ENCODE peak calls at places on chromosomes 4 and X, in six cellular contexts. Q is CD4-positive, alpha-beta T cell; V is neuronal stem cell; H is AG04450; Z is CD8-positive, alpha-beta T cell; N is dorsolateral prefrontal cortex. T is an unnamed sample.

GRCh38 chrX:16826207-16826606 is 39.9 kb downstream of the TXLNG start:
- DNase-seq in N (no peak), Z (no peak), V (no peak), H (no peak), Q (no peak), T (no peak)

GRCh38 chr4:150582101-150582565 is at the start of gene MAB21L2:
- DNase-seq in N (no peak), Z (no peak), H (no peak), V (peak; percentile 27), Q (no peak), T (no peak)

GRCh38 chrX:4239650-4240540 is 526.4 kb upstream of the PRKX start:
- DNase-seq in H (no peak), Z (no peak), N (no peak), Q (no peak), V (no peak), T (no peak)

GRCh38 chr4:144873591-144873990 is 224.4 kb downstream of the ANAPC10 start:
- DNase-seq in V (no peak), Z (no peak), H (no peak), N (no peak), Q (no peak), T (no peak)

GRCh38 chrX:53412441-53412840 is 10.0 kb downstream of the SMC1A start:
- DNase-seq in Q (no peak), H (no peak), Z (no peak), V (no peak), N (no peak), T (no peak)

GRCh38 chrX:22323541-22323940 is 50.8 kb downstream of the CBLL2 start:
- DNase-seq in V (no peak), H (peak; percentile 29), Z (no peak), Q (no peak), N (no peak), T (no peak)

GRCh38 chr4:150849016-150849415 is 166.1 kb downstream of the LRBA start:
- DNase-seq in N (no peak), Z (no peak), Q (no peak), V (no peak), H (no peak), T (no peak)

GRCh38 chr4:174528226-174528625 is 5.9 kb upstream of the HPGD start:
- DNase-seq in V (no peak), H (no peak), Q (no peak), N (no peak), Z (no peak), T (no peak)

GRCh38 chrX:73903941-73904340 is 340.9 kb downstream of the CHIC1 start:
- DNase-seq in N (no peak), V (no peak), H (no peak), Q (no peak), Z (no peak), T (no peak)

GRCh38 chr4:73450398-73451004 is 14.5 kb downstream of the AFP start:
- DNase-seq in Q (no peak), H (peak; percentile 60), Z (no peak), V (no peak), N (no peak), T (no peak)

GRCh38 chrX:9897761-9898161 is 69.4 kb upstream of the CLDN34 start:
- DNase-seq in N (no peak), Q (no peak), H (peak; percentile 88), V (no peak), Z (no peak), T (no peak)

GRCh38 chr4:146648384-146648783 is 9.7 kb downstream of the POU4F2 start:
- DNase-seq in V (no peak), Q (no peak), Z (no peak), N (no peak), H (no peak), T (no peak)

GRCh38 chr4:113835005-113835404 is 73.5 kb upstream of the CAMK2D start:
- DNase-seq in N (no peak), Z (no peak), V (no peak), H (no peak), Q (no peak), T (no peak)

GRCh38 chrX:103861200-103861599 is 29.1 kb upstream of the RAB9B start:
- DNase-seq in H (no peak), N (no peak), Q (no peak), Z (no peak), V (no peak), T (no peak)

GRCh38 chr4:172055498-172055897 is 242.3 kb downstream of the GALNTL6 start:
- DNase-seq in Z (no peak), N (no peak), V (no peak), Q (no peak), H (no peak), T (no peak)

GRCh38 chrX:24479924-24480722 is 15.0 kb downstream of the PDK3 start:
- DNase-seq in V (no peak), H (no peak), Z (peak; percentile 77), Q (peak; percentile 52), N (no peak), T (peak; percentile 3)

GRCh38 chr4:139076016-139076744 is 60.6 kb downstream of the NOCT start:
- DNase-seq in Z (no peak), H (no peak), V (no peak), Q (no peak), N (no peak), T (no peak)

GRCh38 chrX:18010251-18010650 is 149.2 kb upstream of the RAI2 start:
- DNase-seq in H (no peak), Q (no peak), Z (no peak), N (no peak), V (no peak), T (no peak)

GRCh38 chr4:70838400-70838971 is 1.2 kb downstream of the GRSF1 start:
- DNase-seq in Z (no peak), Q (no peak), H (no peak), N (no peak), V (no peak), T (no peak)

GRCh38 chrX:119009071-119009470 is 34.7 kb downstream of the LONRF3 start:
- DNase-seq in H (no peak), V (no peak), Q (no peak), Z (no peak), N (no peak), T (no peak)

GRCh38 chr4:7275067-7275466 is 82.7 kb downstream of the SORCS2 start:
- DNase-seq in Z (no peak), N (no peak), V (no peak), H (no peak), Q (no peak), T (no peak)

GRCh38 chrX:22389544-22390243 is 117.0 kb downstream of the CBLL2 start:
- DNase-seq in H (peak; percentile 30), V (no peak), Q (no peak), Z (no peak), N (no peak), T (no peak)

GRCh38 chrX:17735396-17735795 is 1.9 kb upstream of the SCML1 start:
- DNase-seq in N (no peak), H (no peak), V (no peak), Q (no peak), Z (no peak), T (no peak)

GRCh38 chrX:68708503-68709290 is 61.2 kb downstream of the STARD8 start:
- DNase-seq in Z (no peak), N (no peak), Q (no peak), H (no peak), V (no peak), T (no peak)

GRCh38 chr4:111937368-111937767 is 207.9 kb upstream of the FAM241A start:
- DNase-seq in H (no peak), Q (no peak), Z (no peak), V (no peak), N (no peak), T (no peak)

GRCh38 chr4:76969941-76970529 is 20.5 kb downstream of the SEPTIN11 start:
- DNase-seq in H (no peak), N (no peak), Z (no peak), Q (no peak), V (no peak), T (no peak)

GRCh38 chrX:119147486-119147885 is 19.9 kb upstream of the KIAA1210 start:
- DNase-seq in Q (no peak), Z (no peak), V (no peak), H (no peak), N (no peak), T (no peak)

GRCh38 chrX:21907250-21907649 is 33.3 kb upstream of the SMS start:
- DNase-seq in V (no peak), N (no peak), Q (no peak), H (no peak), Z (no peak), T (no peak)

GRCh38 chr4:183165371-183165770 is 66.3 kb downstream of the WWC2 start:
- DNase-seq in Z (no peak), V (no peak), Q (no peak), H (no peak), N (no peak), T (no peak)
- H3K27ac ChIP-seq in Z (no peak overlapping the region), V (no peak overlapping the region), Q (no peak overlapping the region), H (peak overlapping the region; percentile 63), N (no peak overlapping the region), T (no peak overlapping the region)

DNA sequence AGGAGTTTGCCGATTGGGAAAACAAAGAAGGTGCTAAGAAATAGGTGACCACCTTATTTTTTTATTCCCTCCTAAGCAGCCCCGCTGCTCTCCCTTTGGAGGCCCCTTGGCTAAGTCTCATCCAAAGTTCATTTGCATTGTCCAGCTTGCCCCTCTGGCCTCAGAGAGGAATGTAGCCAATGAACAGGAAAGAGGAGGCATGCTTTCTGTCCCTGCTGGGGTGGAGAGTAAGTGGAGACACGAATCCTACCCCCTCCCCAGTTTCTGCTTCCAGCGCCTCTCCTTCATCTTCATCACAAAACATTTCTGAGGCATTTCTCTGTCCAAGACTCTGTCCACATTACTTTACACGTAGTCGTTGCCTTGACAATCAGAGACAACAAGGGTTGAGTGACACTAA is 38.7 kb downstream of the NLGN3 start:
- DNase-seq in N (no peak), V (peak; percentile 14), H (no peak), Z (no peak), Q (no peak), T (no peak)
- H3K27ac ChIP-seq in N (peak overlapping the region; percentile 87), V (peak overlapping the region; percentile 90), H (no peak overlapping the region), Z (no peak overlapping the region), Q (no peak overlapping the region), T (peak overlapping the region; percentile 96)

DNA sequence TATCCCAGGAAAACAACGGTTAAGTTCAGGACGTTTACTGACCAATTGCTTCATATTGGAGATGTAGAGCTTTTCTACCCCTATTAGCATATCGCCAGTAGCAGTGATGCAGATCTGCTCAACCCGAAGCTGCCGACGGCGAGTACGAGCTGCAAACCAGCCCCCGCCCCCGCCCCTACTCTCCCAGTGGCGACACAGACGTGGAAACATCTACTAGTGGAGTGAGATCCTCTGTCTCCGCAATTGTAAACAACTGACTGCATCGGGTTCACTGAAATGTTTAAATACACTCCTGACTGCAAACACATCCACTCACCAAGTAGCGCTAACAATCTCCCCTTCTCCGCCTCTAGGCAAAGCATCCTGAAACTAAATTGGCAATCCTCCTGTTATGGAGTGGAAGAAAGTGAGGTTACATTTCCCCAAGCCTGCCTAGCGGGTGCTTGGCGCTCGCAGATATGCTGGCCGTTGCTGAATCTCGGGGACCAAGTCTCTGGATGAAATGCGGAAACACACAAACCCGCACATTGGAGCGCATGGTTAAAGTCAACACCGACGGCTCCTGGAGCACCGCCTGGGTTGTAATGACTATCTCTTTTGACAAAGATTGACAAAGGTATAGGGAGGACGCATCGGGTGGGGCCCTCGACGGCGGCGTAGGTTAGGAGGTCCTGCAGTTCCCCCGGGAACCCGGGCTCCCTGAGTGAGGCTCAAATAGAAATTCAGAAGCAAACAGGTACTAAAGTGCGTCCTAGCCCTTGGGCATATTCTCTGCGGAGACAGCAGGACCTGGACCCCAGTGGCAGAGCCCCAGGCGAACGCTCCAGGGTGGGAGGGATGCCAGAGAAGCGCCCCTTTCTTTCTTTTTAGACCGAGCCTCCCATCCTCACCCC is 116.9 kb upstream of the TEX13C start:
- DNase-seq in H (no peak), Q (no peak), V (no peak), N (no peak), Z (no peak), T (no peak)
- H3K27ac ChIP-seq in H (no peak overlapping the region), Q (no peak overlapping the region), V (no peak overlapping the region), N (no peak overlapping the region), Z (no peak overlapping the region), T (no peak overlapping the region)

GRCh38 chr4:102345795-102346100 is 466 bp upstream of the SLC39A8 start:
- DNase-seq in V (no peak), Z (no peak), N (no peak), Q (no peak), H (no peak), T (no peak)
- H3K27ac ChIP-seq in V (no peak overlapping the region), Z (peak overlapping the region; percentile 96), N (peak overlapping the region; percentile 24), Q (peak overlapping the region; percentile 88), H (no peak overlapping the region), T (no peak overlapping the region)